ENCODE peak calls at places on chromosomes 1 and 21, in five cellular contexts. L, V, I, J and M are unnamed samples.

GRCh38 chr21:35607406-35607805 is 452.9 kb downstream of the SETD4 start:
- DNase-seq in L (no peak), V (no peak), I (no peak), J (no peak), M (no peak)

GRCh38 chr1:43525995-43526394 is 4.7 kb upstream of the PTPRF start:
- DNase-seq in L (no peak), V (no peak), I (no peak), J (peak; percentile 32), M (no peak)

GRCh38 chr21:26572026-26572425 is 1.1 kb downstream of the CYYR1 start:
- DNase-seq in L (no peak), V (no peak), I (no peak), J (no peak), M (no peak)

GRCh38 chr1:229454056-229454455 is 20.2 kb upstream of the ACTA1 start:
- DNase-seq in L (no peak), V (no peak), I (no peak), J (no peak), M (no peak)

GRCh38 chr1:51922040-51922439 is 43.5 kb upstream of the NRDC start:
- DNase-seq in L (no peak), V (no peak), I (no peak), J (no peak), M (no peak)

GRCh38 chr1:117241512-117241911 is 30.8 kb upstream of the VTCN1 start:
- DNase-seq in L (no peak), V (no peak), I (no peak), J (no peak), M (no peak)

GRCh38 chr21:33481314-33481943 is 1.7 kb upstream of the TMEM50B start:
- DNase-seq in L (no peak), V (no peak), I (no peak), J (no peak), M (no peak)

GRCh38 chr1:3651011-3651938 is 1.0 kb upstream of the TP73 start:
- DNase-seq in L (no peak), V (no peak), I (no peak), J (no peak), M (no peak)

GRCh38 chr1:226629210-226629895 is 80.8 kb downstream of the STUM start:
- DNase-seq in L (no peak), V (peak; percentile 28), I (no peak), J (peak; percentile 44), M (no peak)

GRCh38 chr1:87642581-87643129 is 314.0 kb downstream of the LMO4 start:
- DNase-seq in L (no peak), V (no peak), I (no peak), J (no peak), M (peak; percentile 8)

GRCh38 chr1:6459850-6460265 is 6.1 kb downstream of the TNFRSF25 start:
- DNase-seq in L (no peak), V (no peak), I (no peak), J (no peak), M (no peak)

GRCh38 chr21:45033791-45034555 is 40.4 kb upstream of the ADARB1 start:
- DNase-seq in L (no peak), V (no peak), I (no peak), J (no peak), M (no peak)

GRCh38 chr1:30371888-30372791 is 351.2 kb downstream of the MATN1 start:
- DNase-seq in L (no peak), V (no peak), I (no peak), J (no peak), M (no peak)

GRCh38 chr1:46333300-46334029 is 7.1 kb upstream of the NSUN4 start:
- DNase-seq in L (no peak), V (no peak), I (peak; percentile 43), J (no peak), M (peak; percentile 79)